ENCODE peak calls at places on chromosomes 7 and 10, in seven cellular contexts. S, K, G, Z, O, R and W are unnamed samples. For H3K4me1, the result is how much of the 10 kb centered on the place peaks cover.

GRCh38 chr7:149610441-149611011 is 112.9 kb upstream of the ZNF746 start:
- DNase-seq in S (no peak), K (no peak), G (no peak), Z (no peak), O (no peak), R (peak), W (no peak)

GRCh38 chr7:25656581-25657026 is 428.3 kb upstream of the NPVF start:
- DNase-seq in S (no peak), K (no peak), G (no peak), Z (no peak), O (no peak), R (no peak), W (no peak)

GRCh38 chr10:43344051-43344450 is 27.4 kb upstream of the FXYD4 start:
- DNase-seq in S (no peak), K (no peak), G (no peak), Z (no peak), O (no peak), R (no peak), W (no peak)

GRCh38 chr10:71222541-71223364 is 10.4 kb downstream of the UNC5B start:
- DNase-seq in S (peak), K (peak), G (no peak), Z (no peak), O (peak), R (no peak), W (peak)

GRCh38 chr10:78627254-78627795 is 441.4 kb upstream of the ZMIZ1 start:
- DNase-seq in S (no peak), K (no peak), G (no peak), Z (no peak), O (no peak), R (no peak), W (no peak)

GRCh38 chr10:78551184-78552005 is 517.4 kb upstream of the ZMIZ1 start:
- DNase-seq in S (no peak), K (no peak), G (no peak), Z (no peak), O (peak), R (no peak), W (peak)

GRCh38 chr7:44293561-44294324 is 31.7 kb downstream of the CAMK2B start:
- DNase-seq in S (no peak), K (no peak), G (no peak), Z (peak), O (no peak), R (no peak), W (peak)

GRCh38 chr10:88241501-88241900 is 341.6 kb downstream of the RNLS start:
- DNase-seq in S (no peak), K (no peak), G (no peak), Z (no peak), O (no peak), R (no peak), W (no peak)

GRCh38 chr10:30591249-30591670 is 38.3 kb downstream of the LYZL2 start:
- DNase-seq in S (peak), K (peak), G (peak), Z (no peak), O (peak), R (peak), W (peak)

GRCh38 chr7:28749673-28750072 is 208.5 kb downstream of the TRIL start:
- DNase-seq in S (peak), K (peak), G (no peak), Z (no peak), O (no peak), R (no peak), W (no peak)

GRCh38 chr7:142485617-142486226 is 227.9 kb upstream of the PRSS58 start:
- DNase-seq in S (no peak), K (no peak), G (no peak), Z (peak), O (peak), R (peak), W (peak)

GRCh38 chr7:44218418-44219201 is 17.8 kb downstream of the YKT6 start:
- DNase-seq in S (no peak), K (peak), G (peak), Z (peak), O (peak), R (no peak), W (peak)

GRCh38 chr10:33509231-33509871 is 174.9 kb upstream of the NRP1 start:
- DNase-seq in S (peak), K (peak), G (no peak), Z (no peak), O (peak), R (peak), W (no peak)

GRCh38 chr10:104498345-104498955 is 142.6 kb upstream of the SORCS3 start:
- DNase-seq in S (no peak), K (no peak), G (no peak), Z (no peak), O (peak), R (no peak), W (no peak)

GRCh38 chr7:155680124-155680523 is 35.7 kb downstream of the RBM33 start:
- DNase-seq in S (no peak), K (no peak), G (no peak), Z (no peak), O (no peak), R (no peak), W (no peak)

GRCh38 chr7:1085266-1085665 is 2.6 kb upstream of the GPER1 start:
- DNase-seq in S (no peak), K (peak), G (no peak), Z (no peak), O (no peak), R (no peak), W (no peak)

GRCh38 chr10:17001297-17001744 is 128.3 kb downstream of the CUBN start:
- DNase-seq in S (no peak), K (peak), G (no peak), Z (no peak), O (no peak), R (no peak), W (no peak)

GRCh38 chr10:86961481-86962091 is 3.2 kb downstream of the SNCG start:
- DNase-seq in S (peak), K (no peak), G (no peak), Z (no peak), O (no peak), R (no peak), W (no peak)

GRCh38 chr7:84393776-84394175 is 199.2 kb upstream of the SEMA3A start:
- DNase-seq in S (peak), K (no peak), G (no peak), Z (no peak), O (no peak), R (no peak), W (no peak)

GRCh38 chr7:33743594-33743993 is 161.7 kb upstream of the BMPER start:
- DNase-seq in S (peak), K (peak), G (no peak), Z (no peak), O (no peak), R (peak), W (no peak)

GRCh38 chr7:55387062-55387965 is 22.2 kb downstream of the LANCL2 start:
- DNase-seq in S (peak), K (peak), G (peak), Z (no peak), O (peak), R (no peak), W (no peak)

GRCh38 chr10:97517778-97518561 is 19.2 kb downstream of the UBTD1 start:
- DNase-seq in S (no peak), K (peak), G (no peak), Z (peak), O (peak), R (peak), W (peak)

GRCh38 chr7:30247546-30248386 is 36.6 kb upstream of the ZNRF2 start:
- DNase-seq in S (no peak), K (no peak), G (no peak), Z (no peak), O (no peak), R (no peak), W (no peak)

GRCh38 chr7:38796636-38797501 is 112.1 kb downstream of the VPS41 start:
- DNase-seq in S (peak), K (peak), G (peak), Z (peak), O (peak), R (peak), W (no peak)

GRCh38 chr10:49310460-49310859 is 11.5 kb downstream of the C10orf71 start:
- DNase-seq in S (no peak), K (no peak), G (no peak), Z (no peak), O (no peak), R (peak), W (no peak)

DNA sequence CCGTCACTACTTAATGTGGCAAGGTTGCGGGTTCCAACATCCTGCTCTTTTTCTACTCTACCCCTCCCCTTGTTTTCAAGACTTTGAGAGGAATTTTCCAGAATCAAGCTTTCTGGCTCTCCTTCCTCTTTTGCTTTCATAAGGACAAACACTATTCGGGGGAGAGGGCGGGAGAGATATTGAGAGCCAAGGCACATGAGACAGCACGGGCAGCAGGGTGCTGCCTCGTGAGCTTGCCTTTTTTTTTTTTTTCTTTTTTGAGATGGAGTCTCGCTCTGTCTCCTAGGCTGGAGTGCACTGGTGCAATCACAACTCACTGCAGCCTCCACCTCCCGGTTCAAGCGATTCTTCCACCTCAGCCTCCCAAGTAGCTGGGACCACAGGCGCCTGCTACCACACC is 6.8 kb upstream of the PFKFB3 start:
- DNase-seq in S (no peak), K (no peak), G (no peak), Z (no peak), O (no peak), R (peak), W (no peak)
- H3K4me1 ChIP-seq in S (under half), K (under half), G (under half), Z (under half), O (under half), R (under half), W (under half)

GRCh38 chr7:17434841-17435692 is 136.6 kb downstream of the AHR start:
- DNase-seq in S (no peak), K (no peak), G (no peak), Z (no peak), O (no peak), R (peak), W (no peak)
- H4K8ac ChIP-seq in S (no peak), K (no peak), G (no peak), Z (no peak), O (no peak), R (no peak), W (no peak)

DNA sequence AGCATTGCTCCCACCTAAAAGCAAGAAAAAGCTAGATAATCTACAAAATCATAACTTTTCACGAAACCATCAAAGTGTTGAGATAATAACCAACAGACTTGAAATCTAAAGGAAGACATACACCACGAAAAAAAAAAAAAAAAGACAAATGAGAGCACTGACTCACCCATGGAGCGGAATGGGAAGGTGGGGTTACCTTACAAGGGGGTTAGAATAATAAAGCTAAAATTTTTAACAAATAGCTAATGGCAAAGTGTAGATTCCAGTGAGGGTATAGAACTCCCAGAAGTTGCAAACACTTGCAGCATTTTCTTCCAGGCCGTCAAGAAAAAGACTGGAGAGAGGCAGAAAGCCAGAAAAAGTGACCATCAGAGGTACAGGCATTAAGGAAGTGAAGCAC is 27.2 kb downstream of the IPMK start:
- DNase-seq in S (no peak), K (no peak), G (no peak), Z (no peak), O (no peak), R (no peak), W (no peak)
- H3K4me1 ChIP-seq in S (under half), K (under half), G (under half), Z (under half), O (under half), R (under half), W (under half)

GRCh38 chr7:94888995-94889523 is 18.3 kb upstream of the PPP1R9A start:
- DNase-seq in S (no peak), K (no peak), G (no peak), Z (no peak), O (peak), R (no peak), W (no peak)
- H4K8ac ChIP-seq in S (no peak), K (no peak), G (no peak), Z (no peak), O (no peak), R (no peak), W (no peak)

GRCh38 chr7:103702454-103702853 is 256.4 kb upstream of the SLC26A5 start:
- DNase-seq in S (peak), K (no peak), G (no peak), Z (no peak), O (no peak), R (no peak), W (no peak)
- H3K4me1 ChIP-seq in S (under half), K (under half), G (under half), Z (under half), O (under half), R (under half), W (under half)

GRCh38 chr10:90813592-90814365 is 44.1 kb downstream of the HTR7 start:
- DNase-seq in S (no peak), K (no peak), G (no peak), Z (no peak), O (peak), R (no peak), W (no peak)

GRCh38 chr10:90817173-90817889 is 40.5 kb downstream of the HTR7 start:
- DNase-seq in S (no peak), K (no peak), G (no peak), Z (peak), O (peak), R (no peak), W (no peak)

GRCh38 chr10:90822508-90822907 is 35.3 kb downstream of the HTR7 start:
- DNase-seq in S (no peak), K (no peak), G (no peak), Z (no peak), O (peak), R (no peak), W (peak)

DNA sequence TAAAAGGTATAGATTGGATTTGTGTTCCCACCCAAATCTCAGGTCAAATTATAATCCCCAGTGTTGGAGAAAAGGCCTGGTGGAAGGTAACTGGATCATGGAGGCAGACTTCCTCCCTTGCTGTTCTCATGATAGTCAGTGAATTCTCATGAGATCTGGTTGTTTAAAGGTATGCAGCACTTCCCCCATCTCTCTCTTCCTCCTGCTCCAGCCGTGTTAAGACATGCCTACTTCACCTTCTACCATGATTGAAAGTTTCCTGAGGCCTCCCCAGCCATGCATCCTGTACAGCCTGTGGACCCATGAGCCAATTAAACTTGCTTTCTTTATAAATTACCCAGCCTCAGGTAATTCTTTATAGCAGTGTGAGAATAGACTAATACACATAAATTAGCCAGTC is 39.1 kb downstream of the HTR7 start:
- DNase-seq in S (no peak), K (no peak), G (no peak), Z (no peak), O (no peak), R (no peak), W (no peak)
- H4K8ac ChIP-seq in S (no peak), K (no peak), G (no peak), Z (no peak), O (no peak), R (no peak), W (no peak)

DNA sequence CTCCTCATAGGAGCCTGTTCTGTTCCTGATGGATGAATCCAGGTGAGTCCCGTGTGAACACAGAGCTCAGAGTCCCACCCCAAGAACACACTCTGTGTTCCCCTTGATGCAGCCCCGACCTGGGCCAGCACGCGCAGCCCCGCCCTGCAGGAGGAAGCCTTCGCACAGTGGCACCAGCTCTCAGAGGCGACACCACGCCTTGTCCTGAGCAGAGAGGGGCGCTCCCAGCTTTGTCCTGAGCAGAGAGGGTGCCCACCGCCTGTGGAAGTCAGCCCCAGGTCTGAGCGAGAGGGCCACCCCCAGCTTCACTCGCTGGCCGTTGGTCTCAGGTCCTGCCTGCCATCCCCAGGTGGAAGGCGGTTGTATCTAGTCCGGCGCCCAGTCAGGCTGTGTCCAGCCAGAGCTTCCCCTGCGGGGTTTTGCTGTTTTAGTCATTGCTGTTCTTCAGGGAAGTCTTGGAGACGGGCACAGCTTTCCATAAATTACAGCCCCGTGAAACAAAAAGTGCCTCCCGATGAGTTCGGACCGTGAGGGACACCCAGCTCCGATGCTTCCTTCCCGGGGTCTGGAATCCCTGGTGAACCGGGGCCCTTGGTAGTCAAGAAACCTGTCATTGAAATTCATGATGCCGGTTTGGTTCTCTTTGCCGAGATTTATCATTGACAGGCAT is 43.6 kb downstream of the NKX6-2 start:
- DNase-seq in S (no peak), K (no peak), G (no peak), Z (no peak), O (no peak), R (no peak), W (no peak)
- H3K4me1 ChIP-seq in S (under half), K (under half), G (under half), Z (under half), O (under half), R (under half), W (under half)